ENCODE peak calls at places on chromosomes 7 and 10, in ten cellular contexts. M is mesendoderm; S is pancreas; N is RWPE1; F is activated effector memory CD4-positive, alpha-beta T cell treated with anti-CD3 and anti-CD28 coated beads, Interleukin-2, amount 50 U/mL, for 16 hours; G is stimulated activated CD8-positive, alpha-beta memory T cell treated with anti-CD3 and anti-CD28 coated beads, Interleukin-12 subunit alpha, Interleukin-12 subunit beta, amount 100 ng/mL, for 4 hours; V is globus pallidus; O is CD8-positive, alpha-beta memory T cell; E is sciatic nerve; Q is brain microvascular endothelial cell. A is an unnamed sample.

GRCh38 chr7:95871896-95872295 is 99.5 kb downstream of the DYNC1I1 start:
- DNase-seq in G (no peak), F (no peak), O (no peak), S (no peak), N (no peak), Q (no peak), M (no peak), E (no peak), V (no peak), A (no peak)

GRCh38 chr7:38178695-38179344 is 775 bp downstream of the STARD3NL start:
- DNase-seq in Q (no peak), S (no peak), N (no peak), E (no peak), M (no peak), F (no peak), O (peak; percentile 59), V (no peak), G (peak; percentile 32), A (peak; percentile 22)

GRCh38 chr10:114489521-114490310 is 85.4 kb upstream of the AFAP1L2 start:
- DNase-seq in F (no peak), N (no peak), E (no peak), V (peak; percentile 37), G (no peak), S (no peak), O (no peak), M (peak; percentile 62), Q (no peak), A (no peak)

GRCh38 chr10:49298666-49298989 is 342 bp upstream of the C10orf71 start:
- DNase-seq in M (peak; percentile 64), V (no peak), N (no peak), O (no peak), E (no peak), S (no peak), F (no peak), G (no peak), Q (peak; percentile 22), A (no peak)

GRCh38 chr7:108805808-108806397 is 236.2 kb downstream of the DNAJB9 start:
- DNase-seq in N (peak; percentile 11), Q (peak; percentile 46), G (no peak), E (no peak), V (no peak), M (peak; percentile 63), S (no peak), F (no peak), O (no peak), A (no peak)

GRCh38 chr7:82105463-82105862 is 335.6 kb upstream of the HGF start:
- DNase-seq in F (no peak), Q (peak; percentile 86), M (peak; percentile 51), O (no peak), E (no peak), V (no peak), S (no peak), N (peak; percentile 20), G (no peak), A (no peak)

GRCh38 chr10:62261666-62262065 is 7.0 kb downstream of the RTKN2 start:
- DNase-seq in O (no peak), F (no peak), E (no peak), M (no peak), S (no peak), N (no peak), V (no peak), G (no peak), Q (no peak), A (no peak)

GRCh38 chr7:21084286-21084685 is 297.6 kb upstream of the SP8 start:
- DNase-seq in V (no peak), S (no peak), G (no peak), M (no peak), O (no peak), N (no peak), Q (no peak), E (no peak), F (no peak), A (no peak)

GRCh38 chr10:101829561-101830315 is 11.5 kb upstream of the OGA start:
- DNase-seq in N (peak; percentile 78), M (peak; percentile 82), V (no peak), F (peak; percentile 87), E (peak; percentile 81), G (no peak), S (no peak), O (peak; percentile 73), Q (no peak), A (peak; percentile 64)

GRCh38 chr10:49139000-49139865 is 5.4 kb upstream of the FAM170B start:
- DNase-seq in S (no peak), F (no peak), Q (peak; percentile 74), O (no peak), V (no peak), N (no peak), E (no peak), G (no peak), M (no peak), A (no peak)

GRCh38 chr10:46006219-46006618 is 24.2 kb downstream of the NCOA4 start:
- DNase-seq in E (no peak), G (no peak), Q (no peak), M (no peak), N (peak; percentile 25), S (no peak), O (no peak), F (no peak), V (no peak), A (no peak)

GRCh38 chr10:119403927-119404326 is 138.6 kb downstream of the RGS10 start:
- DNase-seq in N (no peak), F (no peak), V (no peak), G (no peak), S (no peak), E (no peak), M (no peak), O (no peak), Q (no peak), A (no peak)

GRCh38 chr10:22368976-22369375 is 23.7 kb downstream of the SPAG6 start:
- DNase-seq in Q (no peak), O (no peak), F (no peak), V (no peak), G (no peak), S (no peak), N (no peak), M (no peak), E (no peak), A (no peak)

GRCh38 chr7:36777062-36777461 is 52.8 kb upstream of the AOAH start:
- DNase-seq in N (no peak), M (no peak), S (no peak), Q (no peak), V (no peak), G (no peak), O (peak; percentile 84), E (no peak), F (peak; percentile 64), A (peak; percentile 29)

GRCh38 chr7:74573499-74573898 is 84.0 kb upstream of the GTF2I start:
- DNase-seq in V (no peak), O (no peak), M (no peak), S (no peak), E (no peak), F (no peak), Q (no peak), G (no peak), N (no peak), A (no peak)

A was measured in T-helper 9 cell.